ENCODE peak calls at places on chromosomes 4 and X, in nine cellular contexts. I is NCI-H1092 treated with DMSO at 0.1 percent for 48 hours; A is iris pigment epithelial cell; D is pancreas; O is HEK293T; H is progenitor cell of endocrine pancreas; F is AG09309; L is stimulated activated CD8-positive, alpha-beta memory T cell treated with anti-CD3 and anti-CD28 coated beads, Interleukin-4, amount 100 ng/mL, for 1 hour; N is activated gamma-delta T cell treated with Interleukin-2 at 50 U/mL for 16 hours. G is an unnamed sample.

GRCh38 chr4:129428454-129428853 is 332.5 kb downstream of the C4orf33 start:
- DNase-seq in A (no peak), N (no peak), H (no peak), D (no peak), O (no peak), I (peak), L (no peak), F (no peak), G (no peak)

GRCh38 chrX:40095588-40096394 is 2.0 kb downstream of the BCOR start:
- DNase-seq in O (no peak), H (no peak), D (no peak), F (no peak), L (no peak), I (no peak), N (no peak), A (peak), G (no peak)

GRCh38 chr4:183554878-183555585 is 50.2 kb downstream of the ING2 start:
- DNase-seq in I (no peak), O (no peak), F (no peak), L (no peak), N (no peak), H (no peak), D (no peak), A (no peak), G (no peak)

GRCh38 chr4:86367577-86367976 is 7.7 kb upstream of the MAPK10 start:
- DNase-seq in O (no peak), A (peak), H (no peak), L (no peak), I (no peak), F (no peak), N (no peak), D (no peak), G (no peak)

GRCh38 chr4:108029731-108030130 is 40.0 kb downstream of the HADH start:
- DNase-seq in L (no peak), D (no peak), O (no peak), I (no peak), F (no peak), N (no peak), A (no peak), H (no peak), G (no peak)

GRCh38 chr4:113901994-113902787 is 77.3 kb downstream of the ARSJ start:
- DNase-seq in I (peak), O (no peak), H (peak), F (no peak), A (no peak), N (peak), D (peak), L (no peak), G (peak)

GRCh38 chr4:37066149-37066548 is 178.4 kb upstream of the NWD2 start:
- DNase-seq in N (no peak), F (no peak), L (no peak), D (no peak), H (no peak), I (no peak), A (no peak), O (no peak), G (no peak)

GRCh38 chr4:87150498-87151261 is 69.7 kb downstream of the KLHL8 start:
- DNase-seq in I (peak), D (no peak), F (peak), H (peak), L (no peak), A (peak), O (peak), N (peak), G (peak)

GRCh38 chrX:9912341-9912740 is 54.8 kb upstream of the CLDN34 start:
- DNase-seq in N (no peak), O (no peak), I (no peak), L (no peak), D (no peak), A (no peak), F (no peak), H (no peak), G (no peak)

GRCh38 chr4:107994894-107995293 is 5.2 kb downstream of the HADH start:
- DNase-seq in L (no peak), F (no peak), H (no peak), O (no peak), I (no peak), A (no peak), D (no peak), N (no peak), G (no peak)

GRCh38 chrX:31356501-31357263 is 284.8 kb upstream of the FTHL17 start:
- DNase-seq in L (no peak), D (no peak), F (no peak), N (no peak), I (no peak), A (no peak), O (no peak), H (no peak), G (no peak)

GRCh38 chr4:89469512-89469911 is 161.9 kb upstream of the GPRIN3 start:
- DNase-seq in L (no peak), O (no peak), H (no peak), D (no peak), I (no peak), A (peak), F (no peak), N (no peak), G (no peak)

GRCh38 chrX:53654378-53654777 is 32.1 kb downstream of the HUWE1 start:
- DNase-seq in H (no peak), N (no peak), D (no peak), O (no peak), L (no peak), F (no peak), A (peak), I (no peak), G (no peak)

GRCh38 chrX:79259073-79259689 is 108.0 kb downstream of the ITM2A start:
- DNase-seq in D (no peak), N (peak), I (no peak), F (no peak), A (no peak), H (no peak), O (no peak), L (no peak), G (no peak)

GRCh38 chrX:125203379-125203736 is 116.3 kb upstream of the TEX13C start:
- DNase-seq in N (no peak), F (no peak), A (no peak), D (no peak), O (no peak), H (no peak), I (no peak), L (no peak), G (no peak)

GRCh38 chrX:40004916-40005289 is 92.9 kb downstream of the BCOR start:
- DNase-seq in O (no peak), N (no peak), I (no peak), F (no peak), A (no peak), L (no peak), H (no peak), D (no peak), G (no peak)

GRCh38 chr4:107818301-107818910 is 6.3 kb upstream of the SGMS2 start:
- DNase-seq in A (peak), O (no peak), I (no peak), F (no peak), D (no peak), N (no peak), L (no peak), H (no peak), G (no peak)

GRCh38 chr4:80124246-80125211 is 51.5 kb upstream of the ANTXR2 start:
- DNase-seq in O (no peak), A (no peak), H (no peak), D (no peak), L (no peak), I (no peak), F (no peak), N (no peak), G (no peak)

GRCh38 chrX:18984381-18985185 is 669 bp upstream of the PHKA2 start:
- DNase-seq in I (peak), F (no peak), A (peak), L (peak), H (peak), D (peak), N (peak), O (peak), G (peak)

GRCh38 chr4:78787392-78788004 is 11.3 kb downstream of the BMP2K start:
- DNase-seq in F (no peak), I (no peak), N (no peak), H (no peak), L (no peak), D (no peak), O (no peak), A (no peak), G (no peak)

GRCh38 chr4:165328708-165329107 is 1.2 kb downstream of the MSMO1 start:
- DNase-seq in L (no peak), N (no peak), O (no peak), D (no peak), I (no peak), H (no peak), F (no peak), A (no peak), G (no peak)

GRCh38 chrX:47172971-47173792 is 20.4 kb upstream of the UBA1 start:
- DNase-seq in F (no peak), I (no peak), L (no peak), N (no peak), D (no peak), A (no peak), H (no peak), O (no peak), G (peak)

GRCh38 chr4:180041576-180041975 is 2201.6 kb upstream of the TENM3 start:
- DNase-seq in F (no peak), O (no peak), I (no peak), L (no peak), A (no peak), D (no peak), H (no peak), N (no peak), G (no peak)

GRCh38 chr4:3527914-3528876 is 4.0 kb downstream of the LRPAP1 start:
- DNase-seq in I (no peak), A (no peak), D (no peak), H (no peak), N (no peak), L (no peak), F (no peak), O (no peak), G (no peak)

GRCh38 chr4:18021470-18021719 is 160 bp downstream of the LCORL start:
- DNase-seq in L (no peak), F (no peak), A (no peak), O (peak), D (no peak), H (no peak), N (no peak), I (no peak), G (peak)

GRCh38 chr4:108814327-108814726 is 51.5 kb upstream of the ETNPPL start:
- DNase-seq in D (peak), A (no peak), N (no peak), I (no peak), L (no peak), H (no peak), F (no peak), O (no peak), G (no peak)

GRCh38 chrX:57519578-57520118 is 72.2 kb upstream of the ZXDB start:
- DNase-seq in D (no peak), F (no peak), A (no peak), N (no peak), L (no peak), H (no peak), O (no peak), I (no peak), G (no peak)

GRCh38 chrX:19747672-19748610 is 139.5 kb downstream of the SH3KBP1 start:
- DNase-seq in H (no peak), F (no peak), I (no peak), O (no peak), D (no peak), N (peak), A (no peak), L (peak), G (no peak)

GRCh38 chrX:123425904-123426303 is 241.8 kb downstream of the GRIA3 start:
- DNase-seq in D (no peak), O (no peak), H (no peak), A (no peak), F (no peak), L (no peak), I (no peak), N (no peak), G (no peak)

GRCh38 chr4:186724048-186724860 is 598 bp upstream of the FAT1 start:
- DNase-seq in I (no peak), O (peak), F (no peak), D (peak), L (no peak), H (peak), N (no peak), A (peak), G (peak)

GRCh38 chr4:122481766-122482405 is 25.4 kb upstream of the IL2 start:
- DNase-seq in A (peak), I (no peak), H (no peak), O (no peak), L (no peak), N (no peak), F (peak), D (no peak), G (no peak)

GRCh38 chr4:15238720-15239119 is 189.1 kb upstream of the C1QTNF7 start:
- DNase-seq in L (no peak), D (no peak), A (peak), I (peak), O (peak), N (no peak), H (peak), F (no peak), G (no peak)

GRCh38 chr4:152680988-152681731 is 1.4 kb upstream of the TMEM154 start:
- DNase-seq in D (no peak), N (no peak), I (no peak), H (no peak), A (peak), L (no peak), F (no peak), O (no peak), G (no peak)

GRCh38 chr4:167233523-167234387 is 539 bp downstream of the SPOCK3 start:
- DNase-seq in D (no peak), A (peak), F (no peak), O (peak), I (no peak), H (no peak), L (no peak), N (no peak), G (no peak)

GRCh38 chr4:139416073-139416673 is 37.7 kb upstream of the RAB33B start:
- DNase-seq in N (peak), A (peak), L (no peak), D (no peak), H (no peak), I (peak), F (peak), O (peak), G (no peak)

GRCh38 chr4:105130945-105131344 is 15.7 kb upstream of the TET2 start:
- DNase-seq in O (no peak), N (no peak), I (no peak), H (no peak), L (no peak), F (no peak), A (no peak), D (no peak), G (no peak)

GRCh38 chr4:8595237-8596087 is 2.9 kb downstream of the CPZ start:
- DNase-seq in N (no peak), D (no peak), O (no peak), F (no peak), I (no peak), H (no peak), L (no peak), A (peak), G (no peak)

G was measured in ureter.